ENCODE peak calls at places on chromosomes 1 and 21, in five cellular contexts. B is colonic mucosa; Z is CD8-positive, alpha-beta T cell; A is fibroblast of mammary gland; Y is thyroid gland. T is an unnamed sample.

GRCh38 chr21:18951291-18952038 is 547.9 kb upstream of the TMPRSS15 start:
- DNase-seq in B (peak; percentile 42), Y (no peak), A (peak; percentile 0), Z (no peak), T (no peak)

GRCh38 chr21:31945576-31945975 is 72.8 kb downstream of the HUNK start:
- DNase-seq in Y (no peak), Z (no peak), B (no peak), A (peak; percentile 51), T (peak; percentile 62)

GRCh38 chr1:242523282-242523967 is 1.1 kb downstream of the PLD5 start:
- DNase-seq in A (no peak), B (no peak), Y (no peak), Z (no peak), T (no peak)

GRCh38 chr1:64653466-64653865 is 91.4 kb upstream of the RAVER2 start:
- DNase-seq in A (peak; percentile 54), Z (no peak), B (no peak), Y (no peak), T (peak; percentile 27)

GRCh38 chr1:171212607-171213347 is 27.7 kb downstream of the FMO2 start:
- DNase-seq in Z (no peak), A (no peak), Y (no peak), B (no peak), T (no peak)

GRCh38 chr1:196317535-196318522 is 290.4 kb downstream of the KCNT2 start:
- DNase-seq in Y (peak; percentile 7), B (no peak), A (peak; percentile 51), Z (no peak), T (no peak)

GRCh38 chr1:3907031-3907534 is 7.0 kb upstream of the C1orf174 start:
- DNase-seq in Z (no peak), A (peak; percentile 24), B (peak; percentile 39), Y (no peak), T (no peak)

GRCh38 chr1:216944864-216945505 is 221.8 kb upstream of the ESRRG start:
- DNase-seq in A (no peak), B (no peak), Z (no peak), Y (no peak), T (no peak)

GRCh38 chr1:41414291-41414690 is 53.1 kb downstream of the FOXO6 start:
- DNase-seq in Z (no peak), B (no peak), A (no peak), Y (no peak), T (no peak)

GRCh38 chr1:19949016-19949415 is 25.6 kb upstream of the PLA2G2E start:
- DNase-seq in Y (no peak), Z (no peak), A (peak; percentile 81), B (no peak), T (peak; percentile 44)

GRCh38 chr1:236670060-236670459 is 16.2 kb upstream of the ACTN2 start:
- DNase-seq in B (no peak), A (no peak), Y (no peak), Z (no peak), T (no peak)

GRCh38 chr1:202837746-202838145 is 27.0 kb downstream of the PCAT6 start:
- DNase-seq in Y (no peak), A (no peak), Z (no peak), B (no peak), T (no peak)

GRCh38 chr1:234611799-234612351 is 1.9 kb upstream of the IRF2BP2 start:
- DNase-seq in Y (peak; percentile 39), A (no peak), Z (peak; percentile 18), B (peak; percentile 67), T (no peak)

GRCh38 chr1:21335750-21336168 is 45.5 kb upstream of the ECE1 start:
- DNase-seq in Z (no peak), A (no peak), Y (peak; percentile 72), B (no peak), T (no peak)

GRCh38 chr1:168719306-168720111 is 9.5 kb downstream of the DPT start:
- DNase-seq in Z (no peak), A (peak; percentile 67), Y (no peak), B (no peak), T (no peak)

GRCh38 chr1:153307221-153307600 is 5.5 kb downstream of the PGLYRP3 start:
- DNase-seq in B (no peak), Z (no peak), A (no peak), Y (no peak), T (no peak)

GRCh38 chr1:150186789-150187559 is 37.3 kb downstream of the PLEKHO1 start:
- DNase-seq in B (no peak), Y (no peak), Z (no peak), A (peak; percentile 86), T (peak; percentile 17)

GRCh38 chr1:57824535-57824934 is 400.7 kb upstream of the DAB1 start:
- DNase-seq in Z (no peak), A (no peak), Y (no peak), B (no peak), T (no peak)

GRCh38 chr21:40618216-40618615 is 228.7 kb downstream of the DSCAM start:
- DNase-seq in A (no peak), Z (no peak), Y (no peak), B (no peak), T (no peak)

GRCh38 chr1:208437416-208437815 is 193.2 kb upstream of the PLXNA2 start:
- DNase-seq in Z (no peak), A (peak; percentile 20), B (no peak), Y (no peak), T (no peak)

GRCh38 chr1:31715097-31715872 is 11.5 kb upstream of the COL16A1 start:
- DNase-seq in B (peak; percentile 97), A (peak; percentile 90), Y (peak; percentile 95), Z (no peak), T (peak; percentile 57)

GRCh38 chr1:157523774-157524501 is 28.4 kb downstream of the FCRL5 start:
- DNase-seq in Z (no peak), Y (no peak), B (no peak), A (no peak), T (no peak)

GRCh38 chr1:62452951-62453350 is 16.1 kb downstream of the USP1 start:
- DNase-seq in B (no peak), A (peak; percentile 44), Y (no peak), Z (no peak), T (no peak)

GRCh38 chr1:212030936-212031528 is 4.3 kb downstream of the INTS7 start:
- DNase-seq in Y (no peak), B (no peak), Z (no peak), A (peak; percentile 96), T (peak; percentile 63)

DNA sequence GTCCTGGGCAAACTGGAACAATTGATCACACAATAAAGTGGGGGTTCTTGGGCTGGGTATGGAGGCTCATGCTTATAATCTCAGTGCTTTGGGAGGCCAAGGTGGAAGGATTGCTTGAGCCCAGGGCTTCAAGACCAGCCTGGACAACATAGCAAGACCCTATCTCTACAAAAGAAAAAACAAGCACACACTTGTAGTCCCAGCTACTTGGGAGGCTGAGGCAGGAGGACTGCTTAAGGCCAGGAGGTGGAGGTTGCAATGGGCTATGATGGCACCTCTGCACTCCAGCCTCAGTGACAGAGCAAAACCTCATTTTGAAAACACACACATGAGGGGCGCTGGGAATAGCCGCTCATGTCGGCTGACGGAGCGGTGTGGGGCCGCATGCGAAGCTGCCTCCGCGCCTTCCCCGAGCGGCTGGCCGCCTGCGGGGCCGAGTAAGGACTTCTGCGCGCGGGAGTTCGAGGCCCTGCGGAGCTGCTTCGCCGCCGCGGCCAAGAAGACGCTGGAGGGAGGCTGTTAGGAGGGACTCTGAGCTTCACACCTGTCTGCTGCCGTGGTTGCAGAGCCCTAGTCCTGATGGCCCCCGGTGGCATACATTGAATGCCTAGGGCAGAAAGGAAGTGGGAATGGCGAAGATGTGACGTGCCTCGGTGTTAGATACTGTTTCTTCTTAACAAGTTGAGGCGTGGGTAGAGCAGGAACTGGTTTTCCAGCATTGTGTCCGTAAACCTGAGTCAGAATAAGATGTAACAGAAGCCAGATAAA is 59.5 kb downstream of the ACBD3 start:
- DNase-seq in Z (no peak), Y (no peak), B (no peak), A (no peak), T (no peak)
- H3K4me3 ChIP-seq in Z (no peak overlapping the region), Y (no peak overlapping the region), B (no peak overlapping the region), A (no peak overlapping the region), T (no peak overlapping the region)

GRCh38 chr1:54781023-54781723 is 16.9 kb upstream of the PARS2 start:
- DNase-seq in Y (peak; percentile 46), Z (no peak), B (no peak), A (no peak), T (no peak)

GRCh38 chr1:54777011-54777410 is 12.7 kb upstream of the PARS2 start:
- DNase-seq in Y (no peak), B (no peak), Z (no peak), A (no peak), T (no peak)

GRCh38 chr1:54774820-54775498 is 10.6 kb upstream of the PARS2 start:
- DNase-seq in Y (no peak), A (peak; percentile 37), B (no peak), Z (no peak), T (no peak)

GRCh38 chr1:54772951-54773350 is 8.6 kb upstream of the PARS2 start:
- DNase-seq in B (no peak), A (no peak), Y (no peak), Z (no peak), T (no peak)

GRCh38 chr1:54777431-54777830 is 13.1 kb upstream of the PARS2 start:
- DNase-seq in B (no peak), Z (no peak), A (no peak), Y (no peak), T (no peak)
- TF ChIP-seq CTCF in B (no peak), Z (no peak), A (no peak), Y (no peak), T (no peak)

GRCh38 chr21:44712203-44713028 is 1.0 kb upstream of the TSPEAR start:
- DNase-seq in Z (no peak), Y (peak; percentile 63), B (no peak), A (no peak), T (no peak)

GRCh38 chr21:44713130-44713529 is 1.8 kb upstream of the TSPEAR start:
- DNase-seq in Z (no peak), B (no peak), A (no peak), Y (no peak), T (no peak)

GRCh38 chr21:44710756-44711326 is 531 bp downstream of the TSPEAR start:
- DNase-seq in B (no peak), A (no peak), Z (no peak), Y (peak; percentile 75), T (no peak)

GRCh38 chr21:44710294-44710665 is 1.1 kb downstream of the TSPEAR start:
- DNase-seq in A (no peak), Y (no peak), Z (no peak), B (no peak), T (no peak)

DNA sequence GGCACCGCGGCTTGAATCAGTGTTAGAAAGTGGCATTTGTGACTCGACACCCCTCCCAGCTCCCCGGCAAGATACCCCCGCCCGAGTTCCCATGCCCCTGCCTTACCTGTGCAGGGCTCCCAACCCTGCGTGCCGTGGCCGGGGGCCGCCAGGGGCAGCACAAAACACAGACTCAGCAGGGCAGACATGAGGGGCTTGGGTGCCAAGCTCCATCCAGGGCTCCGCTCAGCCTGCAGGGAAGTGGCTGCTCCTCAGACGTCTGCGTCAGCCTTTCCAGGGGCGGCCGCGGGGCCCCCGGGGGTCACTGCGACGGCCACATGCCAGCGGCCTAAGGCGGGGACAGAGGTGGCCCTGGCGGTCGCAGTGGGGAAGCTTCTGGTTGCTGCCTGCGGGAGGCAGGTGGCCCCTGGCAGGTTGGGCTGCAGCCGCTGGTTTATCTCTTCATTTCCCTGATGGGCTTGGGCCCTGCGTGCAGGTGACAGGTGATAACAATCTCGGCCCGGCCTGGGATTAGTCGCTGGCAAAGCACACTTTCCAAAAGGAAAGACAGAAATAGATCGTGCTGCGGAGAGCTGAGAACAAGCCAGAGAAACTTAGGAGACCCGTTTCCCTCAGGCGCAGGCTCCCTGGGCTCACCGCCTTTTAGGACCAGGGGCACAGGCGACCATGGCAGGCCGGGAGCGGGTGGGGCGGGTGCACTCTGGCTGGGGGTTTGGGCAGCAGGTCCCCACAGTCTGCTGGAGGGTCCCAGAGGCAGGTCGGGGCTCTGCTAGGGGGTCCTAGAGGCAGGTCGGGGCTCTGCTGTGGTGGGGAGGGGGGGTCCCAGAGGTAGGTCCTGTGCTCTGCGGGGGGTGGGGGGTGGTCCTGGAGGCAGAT is at the start of gene TSPEAR:
- DNase-seq in B (no peak), A (no peak), Z (no peak), Y (peak; percentile 55), T (no peak)
- H3K4me3 ChIP-seq in B (no peak within 1 kb of the TSS), A (no peak within 1 kb of the TSS), Z (peak within 1 kb of the TSS; percentile 18), Y (peak within 1 kb of the TSS; percentile 15), T (no peak within 1 kb of the TSS)

GRCh38 chr1:67500413-67500959 is 70.3 kb upstream of the SERBP1 start:
- DNase-seq in A (peak; percentile 80), Z (peak; percentile 74), Y (peak; percentile 85), B (peak; percentile 89), T (peak; percentile 37)
- TF ChIP-seq CTCF in A (peak; percentile 99), Z (peak; percentile 95), Y (peak; percentile 97), B (peak; percentile 96), T (peak; percentile 100)

T was measured in AG09309.